ENCODE peak calls at places on chromosomes 2 and 18, in seven cellular contexts. H is hypothalamus; X is NCI-H774; S is GM04504; Y is fibroblast of mammary gland; C is activated CD4-positive, CD25-positive, alpha-beta regulatory T cell treated with anti-CD3 and anti-CD28 coated beads, Interleukin-2, amount 50 U/mL, for 72 hours; E is activated CD4-positive, alpha-beta T cell treated with anti-CD3 and anti-CD28 coated beads, Interleukin-2, amount 50 U/mL, for 48 hours. F is an unnamed sample.

GRCh38 chr2:85310330-85310729 is 17.5 kb downstream of the TGOLN2 start:
- DNase-seq in C (no peak), S (no peak), Y (no peak), H (no peak), X (no peak), E (no peak), F (no peak)

GRCh38 chr2:24721470-24721869 is 71.7 kb downstream of the PTRHD1 start:
- DNase-seq in H (peak), Y (peak), E (peak), S (peak), X (peak), C (no peak), F (no peak)

GRCh38 chr18:4510709-4511108 is 55.6 kb upstream of the DLGAP1 start:
- DNase-seq in C (no peak), Y (peak), X (no peak), E (no peak), S (no peak), H (no peak), F (no peak)

GRCh38 chr2:139359818-139360217 is 579.6 kb upstream of the NXPH2 start:
- DNase-seq in H (no peak), S (no peak), E (no peak), X (no peak), Y (no peak), C (no peak), F (no peak)

GRCh38 chr2:74552914-74553811 is 579 bp downstream of the LOXL3 start:
- DNase-seq in H (no peak), C (no peak), Y (peak), S (no peak), E (no peak), X (no peak), F (no peak)

GRCh38 chr2:98457045-98457696 is 12.5 kb downstream of the INPP4A start:
- DNase-seq in Y (peak), X (no peak), C (no peak), E (no peak), S (peak), H (no peak), F (no peak)

GRCh38 chr2:31812051-31812798 is 198.6 kb downstream of the MEMO1 start:
- DNase-seq in X (no peak), S (no peak), H (no peak), Y (peak), E (peak), C (no peak), F (no peak)

GRCh38 chr2:105783151-105783738 is 38.5 kb downstream of the NCK2 start:
- DNase-seq in Y (no peak), X (no peak), S (no peak), C (no peak), E (no peak), H (no peak), F (no peak)

GRCh38 chr18:40109251-40110049 is 1845.6 kb upstream of the PIK3C3 start:
- DNase-seq in C (no peak), Y (no peak), S (no peak), H (no peak), E (no peak), X (peak), F (no peak)

GRCh38 chr2:240462704-240463273 is 27.3 kb downstream of the GPC1 start:
- DNase-seq in S (no peak), X (no peak), Y (no peak), C (no peak), E (no peak), H (no peak), F (no peak)

GRCh38 chr18:2654828-2655152 is 736 bp upstream of the SMCHD1 start:
- DNase-seq in C (no peak), H (no peak), Y (no peak), E (no peak), S (no peak), X (no peak), F (no peak)

GRCh38 chr2:105771841-105772240 is 27.1 kb downstream of the NCK2 start:
- DNase-seq in E (no peak), C (no peak), X (no peak), S (no peak), H (no peak), Y (no peak), F (no peak)

GRCh38 chr2:69177063-69177771 is 164.2 kb downstream of the ANTXR1 start:
- DNase-seq in H (peak), C (no peak), S (peak), Y (peak), X (no peak), E (no peak), F (no peak)

F was measured in NK-92 treated with Interleukin-12 subunit alpha and Interleukin-12 subunit beta, amount 100 ng/mL, for 24 hours.